ENCODE peak calls at places on chromosome 9, in four cellular contexts. One of them, this sample, is unnamed.

GRCh38 chr9:34437006-34437925 is 21.1 kb downstream of the FAM219A start:
- DNase-seq in uterus: peak; percentile 47
- DNase-seq in Peyer's patch: no peak
- DNase-seq in GM23338: peak; percentile 95
- DNase-seq in this sample: no peak

GRCh38 chr9:94005272-94005901 is 50.2 kb upstream of the BARX1 start:
- DNase-seq in Peyer's patch: no peak
- DNase-seq in GM23338: no peak
- DNase-seq in uterus: no peak
- DNase-seq in this sample: no peak

GRCh38 chr9:16532681-16533450 is 337.6 kb downstream of the BNC2 start:
- DNase-seq in GM23338: no peak
- DNase-seq in uterus: no peak
- DNase-seq in Peyer's patch: no peak
- DNase-seq in this sample: no peak

GRCh38 chr9:132481467-132481866 is 71.5 kb downstream of the CFAP77 start:
- DNase-seq in GM23338: peak; percentile 34
- DNase-seq in uterus: no peak
- DNase-seq in Peyer's patch: no peak
- DNase-seq in this sample: no peak

GRCh38 chr9:21836437-21837161 is 34.2 kb downstream of the MTAP start:
- DNase-seq in uterus: no peak
- DNase-seq in Peyer's patch: no peak
- DNase-seq in GM23338: no peak
- DNase-seq in this sample: peak; percentile 49

GRCh38 chr9:73148447-73148937 is 3.2 kb upstream of the ANXA1 start:
- DNase-seq in uterus: no peak
- DNase-seq in GM23338: no peak
- DNase-seq in Peyer's patch: no peak
- DNase-seq in this sample: no peak

GRCh38 chr9:5442400-5443011 is 4.8 kb upstream of the PLGRKT start:
- DNase-seq in Peyer's patch: no peak
- DNase-seq in GM23338: peak; percentile 73
- DNase-seq in uterus: no peak
- DNase-seq in this sample: peak; percentile 49

GRCh38 chr9:35748239-35748857 is 680 bp downstream of the GBA2 start:
- DNase-seq in GM23338: no peak
- DNase-seq in uterus: no peak
- DNase-seq in Peyer's patch: no peak
- DNase-seq in this sample: peak; percentile 28

GRCh38 chr9:87270241-87271234 is 227.1 kb upstream of the DAPK1 start:
- DNase-seq in GM23338: peak; percentile 18
- DNase-seq in uterus: peak; percentile 37
- DNase-seq in Peyer's patch: no peak
- DNase-seq in this sample: no peak

GRCh38 chr9:281753-282645 is 67.3 kb downstream of the DOCK8 start:
- DNase-seq in uterus: no peak
- DNase-seq in Peyer's patch: no peak
- DNase-seq in GM23338: no peak
- DNase-seq in this sample: no peak

GRCh38 chr9:97864396-97864795 is 11.4 kb downstream of the FOXE1 start:
- DNase-seq in Peyer's patch: no peak
- DNase-seq in uterus: no peak
- DNase-seq in GM23338: no peak
- DNase-seq in this sample: no peak

GRCh38 chr9:133268335-133269056 is 6.5 kb downstream of the ABO start:
- DNase-seq in uterus: no peak
- DNase-seq in GM23338: no peak
- DNase-seq in Peyer's patch: no peak
- DNase-seq in this sample: no peak

GRCh38 chr9:136784249-136784996 is 6.7 kb upstream of the TMEM141 start:
- DNase-seq in Peyer's patch: no peak
- DNase-seq in GM23338: peak; percentile 60
- DNase-seq in uterus: no peak
- DNase-seq in this sample: no peak

GRCh38 chr9:83423815-83424707 is 114.1 kb downstream of the FRMD3 start:
- DNase-seq in uterus: no peak
- DNase-seq in Peyer's patch: no peak
- DNase-seq in GM23338: no peak
- DNase-seq in this sample: no peak

GRCh38 chr9:99000480-99001395 is 57.0 kb downstream of the COL15A1 start:
- DNase-seq in Peyer's patch: no peak
- DNase-seq in GM23338: peak; percentile 65
- DNase-seq in uterus: no peak
- DNase-seq in this sample: peak; percentile 44

GRCh38 chr9:81687521-81688261 is 1.7 kb downstream of the TLE1 start:
- DNase-seq in GM23338: peak; percentile 86
- DNase-seq in uterus: peak; percentile 61
- DNase-seq in Peyer's patch: peak; percentile 74
- DNase-seq in this sample: peak; percentile 45

GRCh38 chr9:91197232-91198181 is 164.2 kb downstream of the AUH start:
- DNase-seq in GM23338: peak; percentile 19
- DNase-seq in uterus: peak; percentile 94
- DNase-seq in Peyer's patch: peak; percentile 72
- DNase-seq in this sample: peak; percentile 94

GRCh38 chr9:21589344-21590056 is 107.4 kb upstream of the IFNE start:
- DNase-seq in uterus: no peak
- DNase-seq in Peyer's patch: no peak
- DNase-seq in GM23338: no peak
- DNase-seq in this sample: no peak

GRCh38 chr9:14300588-14300987 is 13.4 kb downstream of the NFIB start:
- DNase-seq in uterus: no peak
- DNase-seq in GM23338: no peak
- DNase-seq in Peyer's patch: no peak
- DNase-seq in this sample: no peak
- H3K4me3 ChIP-seq in uterus: no peak overlapping the region
- H3K4me3 ChIP-seq in GM23338: no peak overlapping the region
- H3K4me3 ChIP-seq in Peyer's patch: peak overlapping the region; percentile 12
- H3K4me3 ChIP-seq in this sample: peak overlapping the region; percentile 36

DNA sequence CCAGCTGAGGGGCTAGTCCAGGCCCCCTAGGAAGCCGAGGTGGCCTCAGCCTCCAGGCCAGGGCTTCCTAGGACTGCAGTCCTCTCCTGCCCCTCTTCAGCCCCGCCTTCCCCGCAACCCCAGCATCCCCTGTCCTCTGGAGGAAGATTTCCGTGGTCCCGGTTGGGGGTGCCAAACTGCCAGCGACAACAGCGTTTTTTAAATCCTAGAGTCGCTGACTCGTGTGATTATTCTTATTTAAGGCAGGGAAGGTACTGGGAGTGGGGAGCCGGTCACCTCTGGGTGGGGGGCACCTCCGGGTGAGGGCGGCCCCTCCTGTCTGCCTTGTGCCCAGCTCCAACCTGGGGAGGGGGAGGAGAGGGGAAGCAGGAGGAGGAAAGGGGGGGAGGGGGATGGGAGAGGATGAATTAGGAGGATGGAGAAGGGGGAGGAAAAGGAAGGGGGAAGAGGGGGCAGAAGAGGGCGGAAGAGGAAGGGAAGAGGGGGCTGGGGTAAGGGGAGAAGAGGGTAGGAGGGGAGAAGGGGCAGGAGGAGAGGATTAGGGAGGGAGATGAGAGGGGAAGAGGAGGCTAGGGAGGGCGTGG is 173.1 kb upstream of the IER5L start:
- DNase-seq in Peyer's patch: no peak
- DNase-seq in uterus: peak; percentile 59
- DNase-seq in GM23338: peak; percentile 87
- DNase-seq in this sample: no peak
- H3K4me3 ChIP-seq in Peyer's patch: no peak overlapping the region
- H3K4me3 ChIP-seq in uterus: no peak overlapping the region
- H3K4me3 ChIP-seq in GM23338: peak overlapping the region; percentile 85
- H3K4me3 ChIP-seq in this sample: no peak overlapping the region

DNA sequence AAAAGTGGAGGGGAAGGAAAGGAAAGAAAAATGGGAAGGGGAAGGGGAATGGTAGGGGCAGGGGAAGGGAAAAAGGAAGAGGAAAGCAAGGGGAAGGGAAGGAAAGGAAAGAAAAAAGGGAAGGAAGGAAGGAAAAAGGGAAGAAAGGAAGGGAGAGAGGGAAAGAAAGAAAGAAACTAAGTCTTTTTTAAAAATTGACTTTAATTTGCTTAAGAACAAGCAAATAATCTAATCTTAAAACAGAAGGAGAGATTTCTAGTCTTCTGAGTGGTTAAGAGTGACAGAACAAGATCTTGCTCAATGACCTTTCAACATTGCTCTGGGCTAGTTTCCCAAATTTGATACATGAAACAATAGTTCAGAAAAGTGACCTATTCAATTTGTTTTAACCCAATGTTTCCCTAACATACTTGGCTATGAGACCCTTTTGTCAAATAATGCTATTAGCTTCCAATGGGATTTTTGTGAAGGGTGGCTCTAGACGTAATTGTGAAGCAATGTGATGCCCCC is 33.4 kb upstream of the GLIS3 start:
- DNase-seq in GM23338: no peak
- DNase-seq in uterus: no peak
- DNase-seq in Peyer's patch: no peak
- DNase-seq in this sample: no peak
- H3K4me3 ChIP-seq in GM23338: no peak overlapping the region
- H3K4me3 ChIP-seq in uterus: no peak overlapping the region
- H3K4me3 ChIP-seq in Peyer's patch: no peak overlapping the region
- H3K4me3 ChIP-seq in this sample: no peak overlapping the region

DNA sequence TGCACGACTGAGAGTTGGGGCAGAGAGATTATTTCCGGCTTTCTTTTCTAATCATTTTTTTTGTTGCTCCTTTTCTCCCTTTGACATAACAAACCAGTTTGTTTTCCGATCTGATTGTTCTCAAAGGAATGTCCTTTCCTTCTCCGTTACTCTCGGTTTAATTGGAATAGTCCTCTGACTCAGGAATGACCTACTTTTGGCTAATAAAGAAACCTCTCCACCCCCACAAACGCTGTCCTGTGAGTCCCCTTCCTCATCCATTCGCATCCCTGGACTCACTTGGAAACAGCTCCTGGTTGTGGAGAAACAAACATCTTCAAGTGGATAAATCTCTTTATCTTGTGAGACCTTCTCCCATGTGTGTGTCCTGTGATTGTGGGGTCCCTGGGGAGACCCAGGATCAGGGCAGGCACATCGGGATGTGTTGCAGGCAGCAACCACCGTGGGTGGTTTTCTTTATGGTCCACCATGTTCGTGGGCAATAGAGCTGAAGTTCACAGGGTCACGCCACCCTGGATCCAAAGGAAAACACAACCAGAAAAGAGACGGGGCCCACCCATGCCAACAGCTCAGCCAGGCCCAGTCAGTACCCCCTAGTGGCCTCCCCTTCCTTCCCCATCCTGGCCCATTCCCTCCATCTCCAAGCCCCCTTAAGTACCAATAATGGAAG is 45.2 kb upstream of the NEK6 start:
- DNase-seq in uterus: no peak
- DNase-seq in GM23338: no peak
- DNase-seq in Peyer's patch: no peak
- DNase-seq in this sample: no peak
- H3K4me3 ChIP-seq in uterus: no peak overlapping the region
- H3K4me3 ChIP-seq in GM23338: no peak overlapping the region
- H3K4me3 ChIP-seq in Peyer's patch: no peak overlapping the region
- H3K4me3 ChIP-seq in this sample: no peak overlapping the region

This sample was measured in gastrocnemius medialis.